ENCODE peak calls at places on chromosomes 4 and X, in four cellular contexts. N, Z, Y and W are unnamed samples.

GRCh38 chr4:109218288-109218687 is 84.2 kb downstream of the COL25A1 start:
- DNase-seq in N (no peak), Z (no peak), Y (no peak), W (no peak)

GRCh38 chr4:21768349-21769310 is 179.9 kb downstream of the KCNIP4 start:
- DNase-seq in N (peak; percentile 69), Z (no peak), Y (peak; percentile 47), W (peak; percentile 69)

GRCh38 chr4:118849867-118850812 is 14.2 kb upstream of the SEC24D start:
- DNase-seq in N (peak; percentile 33), Z (no peak), Y (no peak), W (peak; percentile 25)

GRCh38 chrX:23514082-23514481 is 153.2 kb upstream of the PRDX4 start:
- DNase-seq in N (no peak), Z (no peak), Y (no peak), W (no peak)

GRCh38 chr4:83392562-83392961 is 57.9 kb upstream of the HPSE start:
- DNase-seq in N (no peak), Z (no peak), Y (no peak), W (no peak)

GRCh38 chr4:80097395-80098177 is 24.6 kb upstream of the ANTXR2 start:
- DNase-seq in N (peak; percentile 96), Z (peak; percentile 49), Y (peak; percentile 91), W (peak; percentile 79)

GRCh38 chr4:1469043-1469442 is 62.8 kb upstream of the NKX1-1 start:
- DNase-seq in N (no peak), Z (no peak), Y (no peak), W (no peak)

GRCh38 chr4:79253930-79254329 is 71.9 kb downstream of the NAA11 start:
- DNase-seq in N (no peak), Z (no peak), Y (no peak), W (no peak)

GRCh38 chr4:101865501-101866062 is 75.1 kb downstream of the BANK1 start:
- DNase-seq in N (no peak), Z (no peak), Y (peak; percentile 61), W (no peak)

GRCh38 chrX:11932423-11932822 is 174.4 kb downstream of the MSL3 start:
- DNase-seq in N (no peak), Z (no peak), Y (no peak), W (no peak)

GRCh38 chrX:129077384-129077783 is 445.9 kb downstream of the SMARCA1 start:
- DNase-seq in N (no peak), Z (no peak), Y (no peak), W (no peak)

GRCh38 chrX:24799565-24799964 is 105.8 kb downstream of the POLA1 start:
- DNase-seq in N (no peak), Z (no peak), Y (no peak), W (no peak)

GRCh38 chr4:16140520-16141249 is 56.9 kb upstream of the PROM1 start:
- DNase-seq in N (peak; percentile 92), Z (no peak), Y (peak; percentile 93), W (peak; percentile 97)

GRCh38 chr4:2425386-2426068 is 6.8 kb downstream of the CFAP99 start:
- DNase-seq in N (no peak), Z (peak; percentile 60), Y (no peak), W (no peak)

GRCh38 chr4:112927544-112927943 is 121.9 kb upstream of the ANK2 start:
- DNase-seq in N (peak; percentile 16), Z (no peak), Y (peak; percentile 68), W (no peak)

GRCh38 chr4:5500165-5500564 is 208.2 kb downstream of the EVC2 start:
- DNase-seq in N (no peak), Z (no peak), Y (peak; percentile 12), W (no peak)

GRCh38 chr4:93174598-93174997 is 654.0 kb upstream of the ATOH1 start:
- DNase-seq in N (no peak), Z (no peak), Y (no peak), W (no peak)

GRCh38 chr4:10092481-10093272 is 23.9 kb downstream of the WDR1 start:
- DNase-seq in N (no peak), Z (peak; percentile 60), Y (no peak), W (no peak)

GRCh38 chr4:11912886-11913285 is 484.2 kb upstream of the HS3ST1 start:
- DNase-seq in N (peak; percentile 49), Z (no peak), Y (no peak), W (peak; percentile 62)

DNA sequence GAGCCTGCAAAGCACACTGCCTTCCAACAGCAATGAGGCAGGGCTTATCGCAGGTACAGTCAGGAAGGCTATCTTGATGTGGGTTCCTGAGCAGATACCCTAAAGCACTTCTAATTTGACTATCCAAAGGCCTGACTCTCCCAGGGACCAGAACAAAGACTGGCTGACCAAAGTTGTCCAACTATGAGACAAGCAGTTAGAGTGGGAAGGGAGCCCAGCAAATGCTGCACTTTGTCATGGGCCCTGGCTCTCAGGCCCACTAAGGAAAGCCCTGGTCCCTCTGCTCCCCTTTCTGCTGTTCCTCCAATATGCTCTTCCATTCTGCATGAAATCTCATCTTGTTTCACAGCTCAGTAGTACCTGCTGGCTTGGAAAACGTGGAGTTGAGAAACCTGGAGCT is 391.0 kb downstream of the RAB28 start:
- DNase-seq in N (no peak), Z (no peak), Y (no peak), W (no peak)
- TF ChIP-seq CTCF in N (no peak), Z (no peak), Y (no peak), W (no peak)

GRCh38 chr4:189974056-189974455 is 33.4 kb downstream of the FRG1 start:
- DNase-seq in N (no peak), Z (no peak), Y (peak; percentile 9), W (peak; percentile 25)
- TF ChIP-seq CTCF in N (no peak), Z (peak; percentile 6), Y (peak; percentile 45), W (no peak)

DNA sequence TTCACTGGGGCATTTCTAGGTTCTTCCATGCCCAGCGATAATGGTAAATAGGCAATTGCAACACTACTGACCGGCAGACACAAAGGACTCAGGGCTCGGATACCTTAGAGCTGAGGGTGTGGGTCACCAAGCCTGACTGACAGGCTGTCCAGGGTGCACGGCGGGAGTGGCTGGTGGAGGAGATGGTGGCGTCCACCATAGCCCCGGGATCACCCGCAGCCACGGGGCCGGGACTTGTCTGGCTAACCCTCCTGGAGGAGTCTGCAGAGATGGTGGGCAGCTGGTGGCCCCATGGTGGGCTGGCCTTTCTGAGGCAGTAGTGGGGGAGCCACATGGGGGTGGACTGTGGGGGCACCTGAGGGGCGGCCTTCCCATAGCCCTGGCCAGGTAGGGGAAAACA is 11.7 kb upstream of the ABLIM2 start:
- DNase-seq in N (no peak), Z (peak; percentile 72), Y (no peak), W (no peak)
- TF ChIP-seq CTCF in N (no peak), Z (no peak), Y (no peak), W (no peak)

GRCh38 chrX:53354669-53355068 is 67.8 kb downstream of the SMC1A start:
- DNase-seq in N (peak; percentile 25), Z (no peak), Y (no peak), W (no peak)
- TF ChIP-seq CTCF in N (peak; percentile 28), Z (no peak), Y (no peak), W (no peak)

GRCh38 chr4:97153042-97153441 is 990.2 kb downstream of the STPG2 start:
- DNase-seq in N (peak; percentile 28), Z (no peak), Y (no peak), W (peak; percentile 42)
- TF ChIP-seq CTCF in N (no peak), Z (peak; percentile 28), Y (no peak), W (peak; percentile 29)

DNA sequence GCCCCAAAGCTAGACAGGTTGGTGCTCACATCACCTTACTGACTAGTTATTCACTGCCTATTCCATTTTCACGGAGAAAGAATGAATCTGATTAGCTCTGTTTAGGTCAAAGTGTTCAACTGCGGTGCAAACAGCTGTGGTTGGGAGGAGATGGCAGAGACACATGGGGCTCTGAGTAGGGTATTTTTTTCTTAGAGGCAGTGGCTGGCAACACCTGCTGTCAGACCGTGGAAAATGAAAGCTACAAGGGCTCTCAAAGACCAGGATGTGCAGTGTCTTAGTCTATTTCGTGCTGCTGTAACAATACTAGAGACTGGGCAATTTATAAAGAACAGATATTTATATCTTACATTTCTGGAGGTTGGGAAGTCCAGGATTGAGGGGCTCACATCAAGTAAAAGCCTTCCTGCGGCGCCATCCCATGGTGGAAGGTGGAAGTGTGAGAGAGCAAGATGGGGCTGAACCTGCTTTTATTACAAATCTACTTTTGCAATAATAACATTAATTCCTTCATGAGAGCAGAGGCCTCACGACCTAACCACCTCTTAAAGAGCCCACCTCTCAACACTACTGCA is 10.6 kb downstream of the NYX start:
- DNase-seq in N (peak; percentile 34), Z (peak; percentile 19), Y (no peak), W (peak; percentile 41)
- TF ChIP-seq CTCF in N (peak; percentile 27), Z (no peak), Y (no peak), W (peak; percentile 36)

DNA sequence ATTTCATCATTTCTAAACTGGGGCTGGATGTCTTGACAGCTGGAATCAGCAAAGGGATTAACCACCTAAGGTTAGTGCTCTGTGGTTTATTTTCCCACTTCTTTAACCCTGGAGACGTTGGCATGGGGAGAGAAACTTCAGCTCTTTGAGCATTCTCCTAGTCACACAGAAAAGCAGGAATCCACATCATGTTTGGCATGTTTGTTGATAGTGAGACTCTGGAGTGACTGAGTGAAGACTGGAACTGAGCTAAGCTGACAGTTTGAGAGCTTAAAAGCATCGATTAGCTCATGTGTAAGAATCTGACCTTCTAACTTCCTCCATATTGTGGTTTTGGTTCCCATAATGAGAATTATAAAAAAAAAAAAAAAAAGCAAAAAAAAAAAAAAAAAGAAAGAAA is 246.1 kb downstream of the NDST4 start:
- DNase-seq in N (no peak), Z (no peak), Y (no peak), W (no peak)
- TF ChIP-seq CTCF in N (no peak), Z (no peak), Y (no peak), W (no peak)

GRCh38 chrX:87337267-87337666 is 180.3 kb upstream of the KLHL4 start:
- DNase-seq in N (peak; percentile 0), Z (no peak), Y (no peak), W (no peak)
- TF ChIP-seq CTCF in N (no peak), Z (no peak), Y (no peak), W (peak; percentile 13)

GRCh38 chr4:180913750-180914149 is 1329.5 kb upstream of the TENM3 start:
- DNase-seq in N (no peak), Z (no peak), Y (peak; percentile 61), W (no peak)

GRCh38 chr4:180909279-180909678 is 1333.9 kb upstream of the TENM3 start:
- DNase-seq in N (no peak), Z (no peak), Y (peak; percentile 23), W (peak; percentile 48)
- TF ChIP-seq CTCF in N (no peak), Z (no peak), Y (peak; percentile 64), W (peak; percentile 39)